ENCODE peak calls at places on chromosomes 5 and 9, in seven cellular contexts. E is NCI-H2107, K is amniotic stem cell, D is IMR-90, W is HEK293T, R is occipital lobe, V is heart right ventricle. F is an unnamed sample.

GRCh38 chr5:123014689-123015088 is 21.8 kb downstream of the PPIC start:
- DNase-seq in W (no peak), E (no peak), R (no peak), K (no peak), D (no peak), V (no peak), F (no peak)

GRCh38 chr5:58022055-58022454 is 437.8 kb downstream of the PLK2 start:
- DNase-seq in R (no peak), K (no peak), E (no peak), V (no peak), W (no peak), D (peak), F (no peak)

GRCh38 chr9:71364196-71364955 is 243.0 kb upstream of the TRPM3 start:
- DNase-seq in K (no peak), D (no peak), E (no peak), W (no peak), R (no peak), V (no peak), F (no peak)

GRCh38 chr9:111957856-111958631 is 61.4 kb downstream of the UGCG start:
- DNase-seq in D (peak), E (peak), V (no peak), R (peak), W (no peak), K (peak), F (no peak)

GRCh38 chr5:18990852-18991251 is 997.1 kb downstream of the CDH18 start:
- DNase-seq in D (no peak), V (no peak), R (no peak), W (no peak), E (no peak), K (no peak), F (no peak)

GRCh38 chr9:29332789-29333188 is 1759.5 kb upstream of the C9orf72 start:
- DNase-seq in R (no peak), W (no peak), E (no peak), K (no peak), D (no peak), V (no peak), F (no peak)

GRCh38 chr9:122220673-122221222 is 8.0 kb downstream of the LHX6 start:
- DNase-seq in V (no peak), D (no peak), W (no peak), K (no peak), R (no peak), E (no peak), F (no peak)

GRCh38 chr5:107468286-107468685 is 202.5 kb downstream of the EFNA5 start:
- DNase-seq in V (no peak), D (no peak), W (no peak), R (no peak), E (no peak), K (no peak), F (no peak)

GRCh38 chr5:111757582-111758283 is 739 bp upstream of the NREP start:
- DNase-seq in V (peak), D (peak), R (peak), K (peak), E (peak), W (peak), F (peak)

GRCh38 chr5:176822041-176822425 is 11.7 kb downstream of the UNC5A start:
- DNase-seq in D (no peak), R (no peak), W (no peak), K (no peak), V (no peak), E (no peak), F (no peak)

GRCh38 chr5:156402387-156402921 is 75.5 kb downstream of the SGCD start:
- DNase-seq in D (no peak), E (no peak), V (no peak), K (no peak), R (no peak), W (no peak), F (peak)

GRCh38 chr9:105232207-105232606 is 12.2 kb upstream of the SLC44A1 start:
- DNase-seq in E (no peak), K (no peak), R (no peak), D (no peak), V (no peak), W (no peak), F (no peak)

GRCh38 chr9:93120846-93121315 is 13.2 kb downstream of the NINJ1 start:
- DNase-seq in R (no peak), W (no peak), K (no peak), E (no peak), D (no peak), V (no peak), F (no peak)

GRCh38 chr5:159313197-159313596 is 17.1 kb downstream of the IL12B start:
- DNase-seq in V (no peak), K (no peak), D (no peak), W (no peak), R (no peak), E (no peak), F (no peak)

GRCh38 chr5:168782172-168782571 is 203.0 kb upstream of the PANK3 start:
- DNase-seq in R (no peak), K (no peak), E (no peak), V (no peak), D (no peak), W (no peak), F (no peak)